ENCODE peak calls at places on chromosomes 7 and 10, in ten cellular contexts. One of them, this sample, is unnamed.
A peak's percentile ranks its signal among the peaks of the same experiment; 100 is the strongest.

GRCh38 chr7:74561898-74562613 is 95.5 kb upstream of the GTF2I start:
- DNase-seq in gastrocnemius medialis: peak; percentile 57
- DNase-seq in stomach: no peak
- DNase-seq in ovary: no peak
- DNase-seq in HepG2: no peak
- DNase-seq in adrenal gland: no peak
- DNase-seq in H54: no peak
- DNase-seq in body of pancreas: no peak
- DNase-seq in GM12892: no peak
- DNase-seq in heart left ventricle: no peak
- DNase-seq in this sample: no peak

GRCh38 chr10:61320996-61321395 is 132.2 kb downstream of the TMEM26 start:
- DNase-seq in gastrocnemius medialis: no peak
- DNase-seq in stomach: no peak
- DNase-seq in ovary: no peak
- DNase-seq in HepG2: no peak
- DNase-seq in adrenal gland: no peak
- DNase-seq in H54: no peak
- DNase-seq in body of pancreas: no peak
- DNase-seq in GM12892: no peak
- DNase-seq in heart left ventricle: no peak
- DNase-seq in this sample: no peak

GRCh38 chr7:88092676-88092999 is 127.2 kb downstream of the SRI start:
- DNase-seq in gastrocnemius medialis: no peak
- DNase-seq in stomach: no peak
- DNase-seq in ovary: no peak
- DNase-seq in HepG2: no peak
- DNase-seq in adrenal gland: no peak
- DNase-seq in H54: no peak
- DNase-seq in body of pancreas: no peak
- DNase-seq in GM12892: no peak
- DNase-seq in heart left ventricle: no peak
- DNase-seq in this sample: no peak

GRCh38 chr10:99279626-99280111 is 44.0 kb upstream of the HPSE2 start:
- DNase-seq in gastrocnemius medialis: no peak
- DNase-seq in stomach: no peak
- DNase-seq in ovary: no peak
- DNase-seq in HepG2: no peak
- DNase-seq in adrenal gland: no peak
- DNase-seq in H54: no peak
- DNase-seq in body of pancreas: peak; percentile 76
- DNase-seq in GM12892: no peak
- DNase-seq in heart left ventricle: no peak
- DNase-seq in this sample: no peak

GRCh38 chr10:18325410-18325809 is 185.2 kb downstream of the CACNB2 start:
- DNase-seq in gastrocnemius medialis: no peak
- DNase-seq in stomach: no peak
- DNase-seq in ovary: no peak
- DNase-seq in HepG2: no peak
- DNase-seq in adrenal gland: no peak
- DNase-seq in H54: no peak
- DNase-seq in body of pancreas: no peak
- DNase-seq in GM12892: no peak
- DNase-seq in heart left ventricle: no peak
- DNase-seq in this sample: no peak

GRCh38 chr10:99754670-99755069 is 22.6 kb downstream of the CUTC start:
- DNase-seq in gastrocnemius medialis: no peak
- DNase-seq in stomach: no peak
- DNase-seq in ovary: no peak
- DNase-seq in HepG2: peak; percentile 84
- DNase-seq in adrenal gland: no peak
- DNase-seq in H54: no peak
- DNase-seq in body of pancreas: no peak
- DNase-seq in GM12892: no peak
- DNase-seq in heart left ventricle: no peak
- DNase-seq in this sample: no peak

GRCh38 chr7:141073641-141074161 is at the start of gene TMEM178B:
- DNase-seq in gastrocnemius medialis: no peak
- DNase-seq in stomach: no peak
- DNase-seq in ovary: no peak
- DNase-seq in HepG2: no peak
- DNase-seq in adrenal gland: no peak
- DNase-seq in H54: no peak
- DNase-seq in body of pancreas: peak; percentile 19
- DNase-seq in GM12892: no peak
- DNase-seq in heart left ventricle: no peak
- DNase-seq in this sample: no peak

GRCh38 chr7:30990316-30991029 is 26.7 kb downstream of the GHRHR start:
- DNase-seq in gastrocnemius medialis: no peak
- DNase-seq in stomach: no peak
- DNase-seq in ovary: no peak
- DNase-seq in HepG2: no peak
- DNase-seq in adrenal gland: no peak
- DNase-seq in H54: no peak
- DNase-seq in body of pancreas: no peak
- DNase-seq in GM12892: no peak
- DNase-seq in heart left ventricle: no peak
- DNase-seq in this sample: no peak

GRCh38 chr7:44793919-44794715 is 2.4 kb upstream of the PPIA start:
- DNase-seq in gastrocnemius medialis: no peak
- DNase-seq in stomach: no peak
- DNase-seq in ovary: no peak
- DNase-seq in HepG2: peak; percentile 63
- DNase-seq in adrenal gland: no peak
- DNase-seq in H54: no peak
- DNase-seq in body of pancreas: no peak
- DNase-seq in GM12892: no peak
- DNase-seq in heart left ventricle: no peak
- DNase-seq in this sample: no peak

GRCh38 chr7:142365410-142365842 is 107.6 kb upstream of the PRSS58 start:
- DNase-seq in gastrocnemius medialis: no peak
- DNase-seq in stomach: no peak
- DNase-seq in ovary: no peak
- DNase-seq in HepG2: no peak
- DNase-seq in adrenal gland: no peak
- DNase-seq in H54: no peak
- DNase-seq in body of pancreas: no peak
- DNase-seq in GM12892: no peak
- DNase-seq in heart left ventricle: no peak
- DNase-seq in this sample: no peak

GRCh38 chr7:141294122-141294829 is 220.4 kb downstream of the TMEM178B start:
- DNase-seq in gastrocnemius medialis: no peak
- DNase-seq in stomach: no peak
- DNase-seq in ovary: no peak
- DNase-seq in HepG2: no peak
- DNase-seq in adrenal gland: no peak
- DNase-seq in H54: no peak
- DNase-seq in body of pancreas: no peak
- DNase-seq in GM12892: no peak
- DNase-seq in heart left ventricle: no peak
- DNase-seq in this sample: no peak

GRCh38 chr7:88040694-88041093 is 106.6 kb downstream of the ADAM22 start:
- DNase-seq in gastrocnemius medialis: no peak
- DNase-seq in stomach: no peak
- DNase-seq in ovary: no peak
- DNase-seq in HepG2: no peak
- DNase-seq in adrenal gland: no peak
- DNase-seq in H54: peak; percentile 4
- DNase-seq in body of pancreas: no peak
- DNase-seq in GM12892: no peak
- DNase-seq in heart left ventricle: no peak
- DNase-seq in this sample: no peak

GRCh38 chr7:35518767-35519166 is 176.2 kb downstream of the HERPUD2 start:
- DNase-seq in gastrocnemius medialis: no peak
- DNase-seq in stomach: no peak
- DNase-seq in ovary: no peak
- DNase-seq in HepG2: no peak
- DNase-seq in adrenal gland: no peak
- DNase-seq in H54: no peak
- DNase-seq in body of pancreas: no peak
- DNase-seq in GM12892: no peak
- DNase-seq in heart left ventricle: no peak
- DNase-seq in this sample: no peak

GRCh38 chr7:35513192-35513591 is 181.7 kb downstream of the HERPUD2 start:
- DNase-seq in gastrocnemius medialis: no peak
- DNase-seq in stomach: no peak
- DNase-seq in ovary: no peak
- DNase-seq in HepG2: no peak
- DNase-seq in adrenal gland: no peak
- DNase-seq in H54: no peak
- DNase-seq in body of pancreas: no peak
- DNase-seq in GM12892: no peak
- DNase-seq in heart left ventricle: no peak
- DNase-seq in this sample: no peak

GRCh38 chr7:35519971-35520809 is 174.7 kb downstream of the HERPUD2 start:
- DNase-seq in gastrocnemius medialis: peak; percentile 37
- DNase-seq in stomach: peak; percentile 77
- DNase-seq in ovary: peak; percentile 53
- DNase-seq in HepG2: peak; percentile 45
- DNase-seq in adrenal gland: peak; percentile 85
- DNase-seq in H54: peak; percentile 88
- DNase-seq in body of pancreas: peak; percentile 69
- DNase-seq in GM12892: peak; percentile 43
- DNase-seq in heart left ventricle: peak; percentile 76
- DNase-seq in this sample: peak; percentile 87

GRCh38 chr7:35513828-35514227 is 181.1 kb downstream of the HERPUD2 start:
- DNase-seq in gastrocnemius medialis: no peak
- DNase-seq in stomach: no peak
- DNase-seq in ovary: no peak
- DNase-seq in HepG2: no peak
- DNase-seq in adrenal gland: no peak
- DNase-seq in H54: no peak
- DNase-seq in body of pancreas: no peak
- DNase-seq in GM12892: no peak
- DNase-seq in heart left ventricle: no peak
- DNase-seq in this sample: no peak

DNA sequence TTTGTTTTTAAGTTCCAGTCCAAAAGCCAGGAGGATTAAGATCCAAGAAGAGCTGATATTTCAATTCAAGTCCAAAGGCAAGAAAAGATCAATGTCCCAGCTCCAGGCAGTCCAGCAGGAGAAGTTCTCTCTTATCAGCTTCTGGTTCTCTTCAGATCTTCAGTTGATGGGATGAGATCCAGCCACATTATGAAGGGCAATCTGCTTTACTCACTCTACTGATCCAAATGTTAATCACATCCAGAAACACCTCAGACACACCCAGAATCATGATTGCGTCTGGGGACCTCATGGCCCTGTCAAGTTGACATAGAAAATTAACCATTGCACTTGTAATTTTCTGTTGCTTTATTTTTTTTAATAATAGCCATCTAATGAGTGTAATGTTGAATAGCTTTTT is 178.4 kb downstream of the HERPUD2 start:
- DNase-seq in gastrocnemius medialis: no peak
- DNase-seq in stomach: no peak
- DNase-seq in ovary: no peak
- DNase-seq in HepG2: no peak
- DNase-seq in adrenal gland: no peak
- DNase-seq in H54: no peak
- DNase-seq in body of pancreas: no peak
- DNase-seq in GM12892: no peak
- DNase-seq in heart left ventricle: no peak
- DNase-seq in this sample: no peak
- TF ChIP-seq POLR2A in gastrocnemius medialis: no peak
- TF ChIP-seq POLR2A in stomach: no peak
- TF ChIP-seq POLR2A in ovary: no peak
- TF ChIP-seq POLR2A in HepG2: no peak
- TF ChIP-seq POLR2A in adrenal gland: no peak
- TF ChIP-seq POLR2A in H54: no peak
- TF ChIP-seq POLR2A in body of pancreas: no peak
- TF ChIP-seq POLR2A in GM12892: no peak
- TF ChIP-seq POLR2A in heart left ventricle: no peak
- TF ChIP-seq POLR2A in this sample: no peak

DNA sequence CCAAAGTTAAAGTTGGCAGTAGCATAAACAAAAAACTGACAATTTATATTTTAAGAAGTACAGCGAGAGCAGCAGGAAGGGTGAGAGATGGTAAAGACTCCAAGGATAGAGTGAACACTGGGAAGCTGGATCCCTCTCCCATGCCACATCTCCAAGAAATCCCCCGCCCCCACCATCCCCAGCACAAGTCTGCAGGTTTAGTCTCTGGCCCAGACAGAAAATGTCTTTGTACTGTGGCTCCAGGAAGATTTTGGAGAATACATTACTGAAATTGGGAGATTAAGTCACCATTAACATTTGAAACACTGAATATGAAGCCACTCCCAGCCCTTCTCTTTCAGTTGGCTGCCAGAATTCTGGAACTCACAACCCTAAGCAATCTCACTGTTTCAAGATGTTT is 140.3 kb downstream of the MACC1 start:
- DNase-seq in gastrocnemius medialis: no peak
- DNase-seq in stomach: no peak
- DNase-seq in ovary: no peak
- DNase-seq in HepG2: no peak
- DNase-seq in adrenal gland: no peak
- DNase-seq in H54: no peak
- DNase-seq in body of pancreas: no peak
- DNase-seq in GM12892: no peak
- DNase-seq in heart left ventricle: no peak
- DNase-seq in this sample: no peak
- TF ChIP-seq POLR2A in gastrocnemius medialis: no peak
- TF ChIP-seq POLR2A in stomach: no peak
- TF ChIP-seq POLR2A in ovary: no peak
- TF ChIP-seq POLR2A in HepG2: no peak
- TF ChIP-seq POLR2A in adrenal gland: no peak
- TF ChIP-seq POLR2A in H54: no peak
- TF ChIP-seq POLR2A in body of pancreas: no peak
- TF ChIP-seq POLR2A in GM12892: no peak
- TF ChIP-seq POLR2A in heart left ventricle: no peak
- TF ChIP-seq POLR2A in this sample: no peak

GRCh38 chr10:12409171-12409570 is 59.8 kb downstream of the CAMK1D start:
- DNase-seq in gastrocnemius medialis: no peak
- DNase-seq in stomach: no peak
- DNase-seq in ovary: no peak
- DNase-seq in HepG2: no peak
- DNase-seq in adrenal gland: no peak
- DNase-seq in H54: no peak
- DNase-seq in body of pancreas: no peak
- DNase-seq in GM12892: no peak
- DNase-seq in heart left ventricle: no peak
- DNase-seq in this sample: no peak
- TF ChIP-seq POLR2A in gastrocnemius medialis: no peak
- TF ChIP-seq POLR2A in stomach: no peak
- TF ChIP-seq POLR2A in ovary: no peak
- TF ChIP-seq POLR2A in HepG2: no peak
- TF ChIP-seq POLR2A in adrenal gland: no peak
- TF ChIP-seq POLR2A in H54: no peak
- TF ChIP-seq POLR2A in body of pancreas: no peak
- TF ChIP-seq POLR2A in GM12892: no peak
- TF ChIP-seq POLR2A in heart left ventricle: no peak
- TF ChIP-seq POLR2A in this sample: no peak

DNA sequence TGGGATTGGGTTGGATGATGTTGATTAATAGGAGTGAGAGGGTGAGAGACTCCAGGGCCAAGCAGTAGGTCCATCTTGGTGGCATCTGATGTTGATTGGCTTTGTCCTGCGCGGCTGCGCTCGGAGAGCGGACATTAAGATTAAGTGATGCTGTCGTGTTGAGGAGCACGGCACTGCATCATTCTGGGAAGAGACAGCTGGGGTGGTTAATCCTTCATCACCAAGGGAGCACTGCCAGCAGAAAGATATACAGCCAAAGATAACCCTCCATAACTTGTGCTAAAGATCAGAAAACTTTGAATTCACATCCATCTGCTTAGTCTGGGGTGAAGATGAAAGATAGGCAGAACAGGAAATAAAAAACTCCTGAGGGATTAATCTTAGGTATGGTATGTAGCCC is 208.3 kb downstream of the LRMDA start:
- DNase-seq in gastrocnemius medialis: no peak
- DNase-seq in stomach: no peak
- DNase-seq in ovary: no peak
- DNase-seq in HepG2: no peak
- DNase-seq in adrenal gland: no peak
- DNase-seq in H54: no peak
- DNase-seq in body of pancreas: no peak
- DNase-seq in GM12892: no peak
- DNase-seq in heart left ventricle: no peak
- DNase-seq in this sample: no peak
- TF ChIP-seq POLR2A in gastrocnemius medialis: no peak
- TF ChIP-seq POLR2A in stomach: no peak
- TF ChIP-seq POLR2A in ovary: no peak
- TF ChIP-seq POLR2A in HepG2: no peak
- TF ChIP-seq POLR2A in adrenal gland: no peak
- TF ChIP-seq POLR2A in H54: no peak
- TF ChIP-seq POLR2A in body of pancreas: no peak
- TF ChIP-seq POLR2A in GM12892: no peak
- TF ChIP-seq POLR2A in heart left ventricle: no peak
- TF ChIP-seq POLR2A in this sample: no peak

This sample was measured in testis.